ENCODE peak calls at places on chromosomes 2 and 18, in six cellular contexts. V, H, N, C, L and W are unnamed samples. For H3K36me3, the result is how much of the 10 kb centered on the place peaks cover.

GRCh38 chr2:140711867-140712266 is 1418.9 kb downstream of the LRP1B start:
- DNase-seq in H (no peak), L (no peak), V (no peak), N (no peak), C (no peak), W (no peak)

GRCh38 chr18:29838556-29838955 is 1204.0 kb downstream of the DSC3 start:
- DNase-seq in V (no peak), H (no peak), N (no peak), C (no peak), L (no peak), W (no peak)

GRCh38 chr2:176001281-176001902 is 675 bp downstream of the LNPK start:
- DNase-seq in H (peak), V (peak), N (peak), L (peak), C (peak), W (no peak)

GRCh38 chr18:67733094-67733493 is 216.6 kb upstream of the DSEL start:
- DNase-seq in N (no peak), C (no peak), V (no peak), L (no peak), H (no peak), W (no peak)

GRCh38 chr2:201908901-201909300 is 102.6 kb downstream of the CDK15 start:
- DNase-seq in N (no peak), H (no peak), L (no peak), V (no peak), C (no peak), W (no peak)

GRCh38 chr2:27566628-27567027 is 16.2 kb upstream of the ZNF512 start:
- DNase-seq in N (no peak), V (no peak), L (no peak), H (no peak), C (no peak), W (no peak)

GRCh38 chr2:207148025-207148424 is 17.7 kb downstream of the KLF7 start:
- DNase-seq in H (no peak), L (no peak), N (no peak), C (no peak), V (no peak), W (no peak)

GRCh38 chr2:172999641-173000387 is 75.8 kb upstream of the MAP3K20 start:
- DNase-seq in H (peak), C (no peak), N (no peak), L (no peak), V (no peak), W (no peak)

GRCh38 chr18:2111456-2111855 is 459.8 kb downstream of the METTL4 start:
- DNase-seq in N (no peak), H (no peak), L (no peak), V (no peak), C (no peak), W (no peak)

GRCh38 chr18:28136071-28136470 is 40.9 kb downstream of the CDH2 start:
- DNase-seq in V (no peak), N (no peak), L (no peak), C (no peak), H (no peak), W (no peak)

GRCh38 chr2:144659731-144660275 is 139.9 kb upstream of the ZEB2 start:
- DNase-seq in N (no peak), V (peak), L (no peak), C (no peak), H (no peak), W (no peak)

GRCh38 chr2:29010946-29011649 is 30.0 kb downstream of the TOGARAM2 start:
- DNase-seq in V (peak), C (peak), L (peak), H (peak), N (no peak), W (no peak)

GRCh38 chr2:238784671-238785527 is 63.0 kb upstream of the TWIST2 start:
- DNase-seq in H (peak), L (peak), N (peak), V (peak), C (peak), W (peak)

GRCh38 chr2:157725856-157726255 is 97.2 kb upstream of the ACVR1C start:
- DNase-seq in H (no peak), V (no peak), C (no peak), L (no peak), N (no peak), W (no peak)

GRCh38 chr2:165497659-165498306 is 28.3 kb downstream of the CSRNP3 start:
- DNase-seq in C (no peak), L (no peak), V (no peak), N (no peak), H (no peak), W (no peak)

GRCh38 chr2:172381275-172381608 is 46.1 kb upstream of the ITGA6 start:
- DNase-seq in V (no peak), N (no peak), L (no peak), H (no peak), C (no peak), W (no peak)

GRCh38 chr2:46378616-46379015 is 81.4 kb downstream of the EPAS1 start:
- DNase-seq in N (no peak), C (no peak), V (no peak), L (no peak), H (no peak), W (peak)

GRCh38 chr2:204494681-204495080 is 50.6 kb upstream of the PARD3B start:
- DNase-seq in L (no peak), N (no peak), V (no peak), C (no peak), H (no peak), W (no peak)

GRCh38 chr2:233418761-233419625 is 64.7 kb downstream of the DGKD start:
- DNase-seq in C (peak), H (peak), L (no peak), V (peak), N (peak), W (no peak)

GRCh38 chr2:151718796-151719195 is 15.5 kb downstream of the NEB start:
- DNase-seq in H (peak), V (no peak), C (no peak), L (no peak), N (no peak), W (no peak)

GRCh38 chr2:109558076-109558882 is 55.5 kb downstream of the SEPTIN10 start:
- DNase-seq in V (no peak), N (no peak), L (peak), H (no peak), C (no peak), W (peak)

GRCh38 chr2:146240376-146240775 is 1604.5 kb upstream of the ACVR2A start:
- DNase-seq in N (no peak), L (no peak), H (no peak), V (no peak), C (no peak), W (no peak)

GRCh38 chr2:219290381-219291171 is 11.4 kb downstream of the DNAJB2 start:
- DNase-seq in L (no peak), N (no peak), C (no peak), H (peak), V (no peak), W (no peak)

GRCh38 chr18:28078849-28079248 is 98.1 kb downstream of the CDH2 start:
- DNase-seq in V (no peak), H (no peak), N (no peak), C (no peak), L (no peak), W (no peak)

GRCh38 chr2:238892796-238893195 is 44.9 kb downstream of the TWIST2 start:
- DNase-seq in H (no peak), C (no peak), V (no peak), N (no peak), L (no peak), W (no peak)

GRCh38 chr2:126913881-126914495 is 15.3 kb downstream of the TEX51 start:
- DNase-seq in N (no peak), H (no peak), L (no peak), C (no peak), V (no peak), W (peak)

GRCh38 chr2:165874445-165875039 is 79.0 kb downstream of the TTC21B start:
- DNase-seq in C (no peak), H (no peak), L (no peak), N (no peak), V (peak), W (no peak)

GRCh38 chr18:80034852-80035406 is 695 bp downstream of the RBFA start:
- DNase-seq in N (peak), C (no peak), H (no peak), L (no peak), V (no peak), W (no peak)
- TF ChIP-seq CTCF in N (no peak), C (no peak), H (no peak), L (no peak), V (no peak), W (no peak)

GRCh38 chr2:209666296-209666695 is 105.3 kb upstream of the UNC80 start:
- DNase-seq in L (no peak), C (no peak), V (no peak), H (no peak), N (no peak), W (no peak)

GRCh38 chr2:209673811-209674210 is 97.8 kb upstream of the UNC80 start:
- DNase-seq in H (no peak), V (no peak), L (no peak), N (no peak), C (no peak), W (no peak)

DNA sequence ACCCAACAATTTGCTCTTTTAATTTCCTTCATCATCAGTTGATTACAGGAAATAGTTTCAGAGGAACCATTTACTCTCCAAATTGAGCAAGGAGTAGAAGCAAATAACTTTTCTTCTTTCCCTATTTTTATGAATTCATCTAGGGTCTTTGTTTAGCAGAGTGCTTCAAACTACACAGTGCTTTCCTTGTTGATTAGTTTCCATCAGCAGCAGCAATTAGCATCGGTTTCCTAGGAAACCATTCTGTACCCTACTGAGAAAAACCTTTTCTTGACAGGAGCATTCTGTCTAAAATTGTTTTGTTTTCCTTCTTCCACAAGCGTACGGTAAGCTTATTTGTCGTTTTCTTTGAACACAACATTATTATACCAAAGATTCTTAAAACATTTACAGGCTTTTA is 100.4 kb upstream of the UNC80 start:
- DNase-seq in V (no peak), C (no peak), N (no peak), H (no peak), L (no peak), W (no peak)
- H3K27ac ChIP-seq in V (no peak), C (no peak), N (no peak), H (no peak), L (no peak), W (no peak)

DNA sequence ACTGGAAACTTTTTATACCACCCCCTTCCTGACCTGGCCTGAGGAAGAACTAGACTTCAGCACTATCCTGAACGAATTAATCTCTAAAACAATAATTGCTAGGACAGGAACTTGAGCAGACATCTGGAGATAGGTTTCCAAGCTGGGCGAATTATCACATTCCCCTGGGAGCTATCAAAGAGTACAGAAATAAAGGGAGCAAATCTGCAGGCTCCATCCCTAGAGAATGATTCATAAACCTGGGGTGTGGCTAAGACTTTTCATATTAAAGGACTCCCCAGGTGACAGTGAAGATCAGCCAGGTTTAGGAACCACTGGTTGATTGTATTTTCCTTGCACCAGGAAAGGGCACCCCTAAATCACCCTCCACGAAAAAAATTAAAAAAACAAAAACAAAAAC is 105.6 kb upstream of the NOL4 start:
- DNase-seq in H (no peak), C (no peak), L (no peak), N (no peak), V (no peak), W (no peak)
- H3K36me3 ChIP-seq in H (under half), C (under half), L (under half), N (under half), V (under half), W (under half)

DNA sequence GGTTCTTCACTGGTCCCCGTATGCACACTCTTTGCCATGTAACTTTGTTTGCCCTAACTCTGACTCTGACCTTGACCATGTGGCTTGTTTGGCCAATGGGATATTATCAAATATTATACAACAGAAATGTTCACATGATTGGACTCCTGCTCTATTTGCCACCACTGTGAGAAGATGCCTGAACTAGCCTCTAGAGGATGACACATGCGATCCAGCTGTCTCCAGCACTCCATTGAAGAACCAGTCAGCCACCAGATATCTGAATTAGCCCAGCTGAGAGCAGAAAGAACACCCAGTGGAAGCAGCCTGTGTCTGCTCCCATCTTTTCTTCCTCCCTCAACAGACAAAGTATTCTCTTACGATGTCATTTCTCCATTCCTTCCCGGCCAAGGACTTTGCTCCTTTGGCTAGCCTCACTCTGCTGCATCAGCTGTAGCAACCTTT is 412.1 kb downstream of the IRS1 start:
- DNase-seq in C (no peak), V (no peak), H (no peak), N (no peak), L (no peak), W (no peak)
- TF ChIP-seq CTCF in C (no peak), V (no peak), H (no peak), N (no peak), L (no peak), W (no peak)

GRCh38 chr18:79681484-79682387 is 2.1 kb downstream of the CTDP1 start:
- DNase-seq in H (no peak), V (no peak), C (no peak), L (peak), N (no peak), W (no peak)
- H3K27ac ChIP-seq in H (no peak), V (no peak), C (no peak), L (peak), N (no peak), W (no peak)

DNA sequence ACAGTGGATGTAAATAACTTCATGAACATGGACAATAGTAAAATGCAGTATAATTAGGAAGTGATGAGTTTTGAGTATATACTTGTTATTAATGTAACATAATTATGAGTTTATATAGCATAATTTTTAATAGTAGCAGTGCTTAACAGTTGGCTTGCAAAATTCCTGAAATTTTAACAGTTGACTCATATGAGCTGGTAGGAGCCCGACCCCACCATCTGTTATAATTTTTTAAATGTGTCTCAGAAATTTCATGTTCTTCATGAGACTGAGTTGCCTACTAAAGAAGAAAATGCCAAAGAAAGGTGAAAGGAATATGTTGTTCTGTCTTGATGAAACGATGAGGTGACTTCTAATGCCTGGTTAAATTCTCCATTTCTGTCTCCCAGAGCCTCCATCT is 62.6 kb downstream of the ITGB1BP1 start:
- DNase-seq in C (no peak), V (no peak), N (no peak), H (no peak), L (no peak), W (no peak)
- H3K36me3 ChIP-seq in C (half or more), V (under half), N (under half), H (under half), L (under half), W (under half)

GRCh38 chr18:12657048-12657848 is 659 bp downstream of the SPIRE1 start:
- DNase-seq in H (peak), V (peak), C (peak), L (peak), N (peak), W (peak)

GRCh38 chr18:12659904-12660605 is 2.1 kb upstream of the SPIRE1 start:
- DNase-seq in C (peak), H (no peak), V (peak), L (peak), N (peak), W (peak)

GRCh38 chr18:12656671-12657047 is 1.2 kb downstream of the SPIRE1 start:
- DNase-seq in H (no peak), L (no peak), V (no peak), C (no peak), N (no peak), W (no peak)

GRCh38 chr18:12654971-12655370 is 2.9 kb downstream of the SPIRE1 start:
- DNase-seq in N (no peak), V (no peak), L (no peak), C (no peak), H (no peak), W (no peak)

DNA sequence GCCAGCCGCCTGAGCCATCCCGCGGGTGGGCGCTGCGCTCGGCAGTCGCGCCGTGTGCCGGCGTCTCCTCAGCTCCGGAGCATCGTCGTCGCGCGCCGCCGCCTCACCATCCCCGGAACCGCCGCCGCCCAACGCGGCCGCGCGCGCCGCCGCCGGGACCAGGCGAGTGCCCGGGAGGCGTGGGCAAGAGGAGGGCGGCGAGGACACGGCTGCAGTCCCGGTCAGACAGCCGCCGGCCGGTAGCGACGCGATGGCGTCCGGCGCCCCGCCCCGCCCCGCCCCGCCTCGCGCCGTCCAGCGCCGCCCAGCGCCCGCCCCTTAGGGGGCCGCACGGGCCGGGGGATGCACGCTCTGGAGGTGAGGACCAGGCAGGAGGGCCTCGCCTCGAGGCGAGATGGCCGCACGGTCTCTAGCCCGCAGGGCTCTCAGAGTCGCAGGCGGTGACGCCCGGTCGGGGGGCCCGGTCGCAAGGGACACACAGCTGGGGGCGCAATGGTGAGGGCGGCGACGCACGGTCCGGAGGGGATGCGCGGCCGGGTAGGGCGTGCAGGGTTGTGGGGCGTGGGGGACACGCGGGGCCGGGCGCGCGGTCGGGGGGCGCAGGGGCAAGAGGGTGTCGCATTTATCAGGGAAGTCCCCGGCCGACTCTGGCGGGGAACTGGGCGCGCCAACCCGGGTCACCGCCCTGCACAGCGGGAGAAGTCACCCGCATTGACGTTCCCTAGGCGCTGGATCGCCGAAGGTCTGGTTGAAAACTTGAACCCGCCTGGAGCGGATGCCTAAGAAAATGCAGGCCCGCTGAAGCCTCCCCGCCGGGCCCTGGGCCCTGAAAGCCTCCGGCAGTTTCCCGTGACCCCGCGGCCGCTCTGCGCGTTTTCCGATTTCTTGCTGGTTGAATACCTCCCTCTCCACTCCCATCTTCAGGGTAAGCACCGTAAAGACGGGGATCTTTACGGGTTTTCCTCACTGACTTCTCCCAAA is at the start of gene SPIRE1:
- DNase-seq in V (peak), H (peak), C (peak), N (peak), L (peak), W (peak)
- TF ChIP-seq CTCF in V (no peak), H (no peak), C (peak), N (no peak), L (no peak), W (no peak)